ENCODE peak calls at places on chromosomes 3 and 15, in five cellular contexts. A is putamen; C is HFF-Myc; V is A172; B is activated naive CD8-positive, alpha-beta T cell treated with anti-CD3 and anti-CD28 coated beads, Interleukin-2, amount 50 U/mL, for 24 hours. K is an unnamed sample.

GRCh38 chr3:196994056-196994455 is 25.4 kb upstream of the PIGZ start:
- DNase-seq in A (no peak), C (no peak), B (no peak), V (no peak), K (no peak)

GRCh38 chr3:127286571-127287140 is 1.2 kb downstream of the PRR20G start:
- DNase-seq in C (no peak), B (no peak), A (no peak), V (peak), K (peak)

GRCh38 chr3:133943639-133944131 is 48.0 kb upstream of the RAB6B start:
- DNase-seq in C (no peak), B (no peak), V (peak), A (no peak), K (no peak)

GRCh38 chr3:161556533-161556932 is 59.9 kb downstream of the OTOL1 start:
- DNase-seq in A (no peak), B (no peak), V (no peak), C (no peak), K (no peak)

GRCh38 chr15:29611057-29611456 is 211.2 kb downstream of the TJP1 start:
- DNase-seq in A (no peak), B (no peak), V (no peak), C (no peak), K (no peak)

GRCh38 chr3:23685484-23686258 is 120.1 kb upstream of the UBE2E1 start:
- DNase-seq in C (peak), A (peak), B (no peak), V (peak), K (peak)

GRCh38 chr15:65372787-65373067 is 5.1 kb downstream of the IGDCC3 start:
- DNase-seq in C (no peak), A (no peak), V (no peak), B (no peak), K (no peak)

GRCh38 chr15:99433757-99434211 is 132.0 kb upstream of the MEF2A start:
- DNase-seq in V (no peak), C (no peak), A (no peak), B (peak), K (no peak)

GRCh38 chr3:185145511-185145910 is 7.3 kb downstream of the C3orf70 start:
- DNase-seq in A (no peak), C (no peak), B (no peak), V (no peak), K (no peak)

GRCh38 chr3:113533534-113533892 is 1.2 kb downstream of the SIDT1 start:
- DNase-seq in B (peak), C (no peak), A (no peak), V (no peak), K (peak)

GRCh38 chr15:32029409-32029861 is 880 bp upstream of the CHRNA7 start:
- DNase-seq in A (peak), V (no peak), B (no peak), C (no peak), K (peak)

GRCh38 chr3:141795719-141796435 is 32.7 kb downstream of the GRK7 start:
- DNase-seq in B (peak), C (no peak), V (no peak), A (no peak), K (no peak)

GRCh38 chr3:99731499-99731898 is 86.2 kb upstream of the CMSS1 start:
- DNase-seq in C (no peak), B (no peak), A (no peak), V (no peak), K (no peak)

GRCh38 chr3:29912600-29913288 is 631.9 kb downstream of the RBMS3 start:
- DNase-seq in C (no peak), B (no peak), A (no peak), V (no peak), K (no peak)

GRCh38 chr15:57780461-57780860 is 73.9 kb downstream of the POLR2M start:
- DNase-seq in B (no peak), V (no peak), A (no peak), C (no peak), K (no peak)

GRCh38 chr3:106809633-106810460 is 567.4 kb upstream of the CCDC54 start:
- DNase-seq in B (no peak), C (no peak), A (no peak), V (no peak), K (no peak)

GRCh38 chr3:17258823-17259436 is 374.2 kb downstream of the PLCL2 start:
- DNase-seq in V (peak), C (peak), A (peak), B (no peak), K (peak)

GRCh38 chr3:46351646-46352045 is 2.3 kb upstream of the CCR2 start:
- DNase-seq in V (no peak), A (no peak), C (no peak), B (no peak), K (peak)

GRCh38 chr3:156474560-156475389 is 80.1 kb downstream of the SSR3 start:
- DNase-seq in V (no peak), C (no peak), A (no peak), B (no peak), K (peak)

GRCh38 chr15:50183112-50183794 is 1.3 kb downstream of the SLC27A2 start:
- DNase-seq in V (no peak), A (no peak), C (no peak), B (peak), K (peak)

GRCh38 chr3:99856437-99857220 is 39.0 kb downstream of the CMSS1 start:
- DNase-seq in A (no peak), B (no peak), V (no peak), C (no peak), K (no peak)

GRCh38 chr3:157953565-157953964 is 152.7 kb downstream of the SHOX2 start:
- DNase-seq in C (no peak), A (no peak), V (no peak), B (no peak), K (no peak)

GRCh38 chr3:52650437-52650836 is 35.3 kb downstream of the PBRM1 start:
- DNase-seq in V (no peak), C (no peak), B (no peak), A (no peak), K (no peak)

GRCh38 chr3:37605754-37606153 is 255.9 kb upstream of the CTDSPL start:
- DNase-seq in C (no peak), A (no peak), B (no peak), V (no peak), K (no peak)

K was measured in lung microvascular endothelial cell.